ENCODE peak calls at places on chromosomes 11 and 22, in five cellular contexts. E, W, B, F and G are unnamed samples.

GRCh38 chr22:20027966-20028854 is 7.3 kb downstream of the TANGO2 start:
- DNase-seq in B (no peak), F (no peak), E (peak; percentile 19), W (no peak), G (no peak)

GRCh38 chr11:8092587-8093424 is 11.8 kb downstream of the TUB start:
- DNase-seq in W (no peak), F (peak; percentile 70), E (peak; percentile 44), B (peak; percentile 35), G (peak; percentile 59)

GRCh38 chr22:42074153-42074750 is at the start of gene PHETA2:
- DNase-seq in F (peak; percentile 60), E (peak; percentile 61), B (peak; percentile 6), W (no peak), G (peak; percentile 66)

GRCh38 chr11:76610871-76611475 is 59.6 kb downstream of the LRRC32 start:
- DNase-seq in B (no peak), F (no peak), E (no peak), W (no peak), G (peak; percentile 12)

GRCh38 chr22:20459152-20459542 is 21.5 kb upstream of the SCARF2 start:
- DNase-seq in W (no peak), B (no peak), F (no peak), E (no peak), G (no peak)

GRCh38 chr11:62775646-62776045 is 4.5 kb downstream of the TAF6L start:
- DNase-seq in W (no peak), B (no peak), F (no peak), E (no peak), G (no peak)

GRCh38 chr11:96259053-96259837 is 83.8 kb downstream of the MAML2 start:
- DNase-seq in W (peak; percentile 66), B (peak; percentile 49), E (no peak), F (peak; percentile 80), G (no peak)

GRCh38 chr11:80083561-80083960 is 642.7 kb upstream of the TENM4 start:
- DNase-seq in F (no peak), B (no peak), E (no peak), W (peak; percentile 43), G (no peak)

GRCh38 chr11:877565-877964 is 33.0 kb downstream of the CHID1 start:
- DNase-seq in F (no peak), B (no peak), W (no peak), E (no peak), G (peak; percentile 35)

GRCh38 chr11:87432006-87432405 is 394.3 kb downstream of the TMEM135 start:
- DNase-seq in E (no peak), W (no peak), B (no peak), F (peak; percentile 94), G (no peak)

GRCh38 chr11:10911907-10912306 is 54.1 kb upstream of the ZBED5 start:
- DNase-seq in W (no peak), F (no peak), B (no peak), E (no peak), G (no peak)

GRCh38 chr11:70203749-70204465 is 811 bp downstream of the FADD start:
- DNase-seq in E (peak; percentile 83), B (peak; percentile 73), F (peak; percentile 77), W (peak; percentile 54), G (peak; percentile 88)